ENCODE peak calls at places on chromosome 19, in eight cellular contexts. One of them, this sample, is unnamed.

GRCh38 chr19:55069137-55069858 is 6.3 kb upstream of the RDH13 start:
- DNase-seq in ecto neural progenitor cell: no peak
- DNase-seq in HT1080: peak
- DNase-seq in psoas muscle: peak
- DNase-seq in omental fat pad: no peak
- DNase-seq in left ventricle myocardium superior: no peak
- DNase-seq in islet precursor cell: peak
- DNase-seq in NCI-H1092: no peak
- DNase-seq in this sample: peak

GRCh38 chr19:14511245-14511625 is 7.0 kb downstream of the DNAJB1 start:
- DNase-seq in ecto neural progenitor cell: no peak
- DNase-seq in HT1080: peak
- DNase-seq in psoas muscle: no peak
- DNase-seq in omental fat pad: no peak
- DNase-seq in left ventricle myocardium superior: no peak
- DNase-seq in islet precursor cell: no peak
- DNase-seq in NCI-H1092: no peak
- DNase-seq in this sample: no peak

GRCh38 chr19:20243629-20244028 is 76.6 kb downstream of the ZNF486 start:
- DNase-seq in ecto neural progenitor cell: no peak
- DNase-seq in HT1080: no peak
- DNase-seq in psoas muscle: no peak
- DNase-seq in omental fat pad: no peak
- DNase-seq in left ventricle myocardium superior: no peak
- DNase-seq in islet precursor cell: no peak
- DNase-seq in NCI-H1092: no peak
- DNase-seq in this sample: no peak

GRCh38 chr19:7994923-7995682 is 10.3 kb downstream of the ELAVL1 start:
- DNase-seq in ecto neural progenitor cell: no peak
- DNase-seq in HT1080: no peak
- DNase-seq in psoas muscle: no peak
- DNase-seq in omental fat pad: no peak
- DNase-seq in left ventricle myocardium superior: no peak
- DNase-seq in islet precursor cell: no peak
- DNase-seq in NCI-H1092: no peak
- DNase-seq in this sample: no peak

GRCh38 chr19:13764821-13765394 is 586 bp downstream of the MRI1 start:
- DNase-seq in ecto neural progenitor cell: no peak
- DNase-seq in HT1080: no peak
- DNase-seq in psoas muscle: peak
- DNase-seq in omental fat pad: no peak
- DNase-seq in left ventricle myocardium superior: peak
- DNase-seq in islet precursor cell: no peak
- DNase-seq in NCI-H1092: no peak
- DNase-seq in this sample: no peak

GRCh38 chr19:54560881-54561385 is 12.7 kb upstream of the LILRA2 start:
- DNase-seq in ecto neural progenitor cell: no peak
- DNase-seq in HT1080: peak
- DNase-seq in psoas muscle: no peak
- DNase-seq in omental fat pad: no peak
- DNase-seq in left ventricle myocardium superior: no peak
- DNase-seq in islet precursor cell: no peak
- DNase-seq in NCI-H1092: no peak
- DNase-seq in this sample: no peak

GRCh38 chr19:51824603-51825002 is 29.6 kb downstream of the FPR3 start:
- DNase-seq in ecto neural progenitor cell: no peak
- DNase-seq in HT1080: no peak
- DNase-seq in psoas muscle: no peak
- DNase-seq in omental fat pad: no peak
- DNase-seq in left ventricle myocardium superior: no peak
- DNase-seq in islet precursor cell: no peak
- DNase-seq in NCI-H1092: no peak
- DNase-seq in this sample: no peak

GRCh38 chr19:49637865-49638350 is 2.0 kb downstream of the RRAS start:
- DNase-seq in ecto neural progenitor cell: peak
- DNase-seq in HT1080: peak
- DNase-seq in psoas muscle: peak
- DNase-seq in omental fat pad: peak
- DNase-seq in left ventricle myocardium superior: peak
- DNase-seq in islet precursor cell: peak
- DNase-seq in NCI-H1092: no peak
- DNase-seq in this sample: peak

GRCh38 chr19:16509141-16510061 is 13.2 kb downstream of the C19orf44 start:
- DNase-seq in ecto neural progenitor cell: no peak
- DNase-seq in HT1080: no peak
- DNase-seq in psoas muscle: no peak
- DNase-seq in omental fat pad: no peak
- DNase-seq in left ventricle myocardium superior: peak
- DNase-seq in islet precursor cell: no peak
- DNase-seq in NCI-H1092: no peak
- DNase-seq in this sample: no peak

GRCh38 chr19:292951-293350 is 1.7 kb upstream of the PLPP2 start:
- DNase-seq in ecto neural progenitor cell: no peak
- DNase-seq in HT1080: no peak
- DNase-seq in psoas muscle: peak
- DNase-seq in omental fat pad: no peak
- DNase-seq in left ventricle myocardium superior: no peak
- DNase-seq in islet precursor cell: no peak
- DNase-seq in NCI-H1092: no peak
- DNase-seq in this sample: no peak

GRCh38 chr19:41917676-41918075 is 10.6 kb downstream of the ERFL start:
- DNase-seq in ecto neural progenitor cell: no peak
- DNase-seq in HT1080: no peak
- DNase-seq in psoas muscle: peak
- DNase-seq in omental fat pad: no peak
- DNase-seq in left ventricle myocardium superior: no peak
- DNase-seq in islet precursor cell: no peak
- DNase-seq in NCI-H1092: no peak
- DNase-seq in this sample: no peak

GRCh38 chr19:47573076-47574026 is at the start of gene ZNF541:
- DNase-seq in ecto neural progenitor cell: no peak
- DNase-seq in HT1080: no peak
- DNase-seq in psoas muscle: peak
- DNase-seq in omental fat pad: peak
- DNase-seq in left ventricle myocardium superior: peak
- DNase-seq in islet precursor cell: no peak
- DNase-seq in NCI-H1092: no peak
- DNase-seq in this sample: no peak

GRCh38 chr19:49272204-49272603 is 52.8 kb downstream of the SLC6A16 start:
- DNase-seq in ecto neural progenitor cell: no peak
- DNase-seq in HT1080: peak
- DNase-seq in psoas muscle: no peak
- DNase-seq in omental fat pad: no peak
- DNase-seq in left ventricle myocardium superior: no peak
- DNase-seq in islet precursor cell: no peak
- DNase-seq in NCI-H1092: no peak
- DNase-seq in this sample: no peak

GRCh38 chr19:3357362-3357730 is 9.0 kb upstream of the NFIC start:
- DNase-seq in ecto neural progenitor cell: no peak
- DNase-seq in HT1080: no peak
- DNase-seq in psoas muscle: no peak
- DNase-seq in omental fat pad: no peak
- DNase-seq in left ventricle myocardium superior: no peak
- DNase-seq in islet precursor cell: no peak
- DNase-seq in NCI-H1092: no peak
- DNase-seq in this sample: no peak